ENCODE peak calls at places on chromosomes 2 and 18, in five cellular contexts. N is WERI-Rb-1; L is CD4-positive, alpha-beta T cell; W is left lung; Y is lung. B is an unnamed sample.

GRCh38 chr2:3805120-3805519 is 101.7 kb downstream of the DCDC2C start:
- DNase-seq in W (no peak), N (peak), Y (no peak), L (no peak), B (no peak)

GRCh38 chr2:57821085-57821484 is 225.5 kb upstream of the VRK2 start:
- DNase-seq in L (no peak), Y (no peak), W (no peak), N (no peak), B (no peak)

GRCh38 chr2:173644146-173644545 is 289.5 kb downstream of the CDCA7 start:
- DNase-seq in L (no peak), Y (no peak), N (no peak), W (no peak), B (no peak)

GRCh38 chr2:236856856-236857616 is 228.7 kb upstream of the COPS8 start:
- DNase-seq in N (no peak), Y (no peak), W (no peak), L (no peak), B (no peak)

GRCh38 chr18:35029103-35029502 is 12.1 kb upstream of the MAPRE2 start:
- DNase-seq in Y (no peak), W (no peak), N (no peak), L (no peak), B (no peak)

GRCh38 chr2:169734172-169734847 is 678 bp downstream of the KLHL23 start:
- DNase-seq in W (no peak), L (no peak), N (peak), Y (no peak), B (no peak)

GRCh38 chr18:36811430-36811829 is 17.4 kb downstream of the TPGS2 start:
- DNase-seq in L (no peak), W (no peak), N (no peak), Y (no peak), B (no peak)

GRCh38 chr2:165617720-165618119 is 148.2 kb downstream of the CSRNP3 start:
- DNase-seq in Y (no peak), N (no peak), W (no peak), L (no peak), B (no peak)

GRCh38 chr2:144477943-144478283 is 42.0 kb downstream of the ZEB2 start:
- DNase-seq in Y (no peak), L (no peak), W (no peak), N (no peak), B (no peak)

GRCh38 chr2:119225084-119225864 is 1.6 kb downstream of the STEAP3 start:
- DNase-seq in W (peak), Y (no peak), N (peak), L (no peak), B (no peak)

GRCh38 chr2:134181219-134181618 is 72.7 kb upstream of the MGAT5 start:
- DNase-seq in L (peak), N (no peak), W (no peak), Y (no peak), B (no peak)

GRCh38 chr2:149825473-149825872 is 237.9 kb upstream of the MMADHC start:
- DNase-seq in W (no peak), N (no peak), L (no peak), Y (no peak), B (no peak)

GRCh38 chr2:157327621-157328102 is 2.0 kb upstream of the ERMN start:
- DNase-seq in N (peak), W (peak), L (peak), Y (peak), B (peak)

GRCh38 chr18:66560092-66560491 is 43.8 kb downstream of the CDH19 start:
- DNase-seq in W (no peak), L (no peak), N (no peak), Y (no peak), B (no peak)

GRCh38 chr18:55301836-55302235 is 286.2 kb downstream of the TCF4 start:
- DNase-seq in W (no peak), Y (no peak), N (no peak), L (no peak), B (no peak)

GRCh38 chr2:211498551-211499205 is 942.3 kb downstream of the CPS1 start:
- DNase-seq in N (no peak), Y (no peak), L (no peak), W (no peak), B (no peak)

GRCh38 chr18:10201226-10201625 is 253.2 kb upstream of the APCDD1 start:
- DNase-seq in W (no peak), N (no peak), Y (no peak), L (no peak), B (no peak)

GRCh38 chr2:100119235-100119634 is 23.2 kb downstream of the AFF3 start:
- DNase-seq in N (peak), Y (no peak), L (no peak), W (no peak), B (no peak)

GRCh38 chr18:60157810-60158209 is 214.8 kb downstream of the MC4R start:
- DNase-seq in N (no peak), Y (no peak), W (no peak), L (no peak), B (no peak)

GRCh38 chr2:236535024-236535423 is 34.6 kb upstream of the ACKR3 start:
- DNase-seq in W (no peak), Y (no peak), L (no peak), N (no peak), B (no peak)

GRCh38 chr2:109376115-109376514 is 237.7 kb downstream of the SEPTIN10 start:
- DNase-seq in L (no peak), N (no peak), W (no peak), Y (no peak), B (peak)

GRCh38 chr2:72293620-72294019 is 146.0 kb upstream of the CYP26B1 start:
- DNase-seq in L (no peak), N (no peak), Y (no peak), W (no peak), B (no peak)

GRCh38 chr2:187964742-187965141 is 326.9 kb upstream of the GULP1 start:
- DNase-seq in L (no peak), Y (no peak), N (no peak), W (no peak), B (no peak)

GRCh38 chr2:164561991-164562390 is 59.3 kb downstream of the GRB14 start:
- DNase-seq in N (no peak), W (no peak), Y (no peak), L (no peak), B (no peak)

GRCh38 chr2:38394903-38395341 is 17.8 kb upstream of the ATL2 start:
- DNase-seq in Y (no peak), W (no peak), N (no peak), L (no peak), B (no peak)

GRCh38 chr2:13652531-13653313 is 936.0 kb downstream of the TRIB2 start:
- DNase-seq in L (no peak), Y (no peak), W (no peak), N (no peak), B (no peak)

GRCh38 chr18:79554945-79555645 is 124.5 kb upstream of the CTDP1 start:
- DNase-seq in W (peak), N (no peak), L (no peak), Y (no peak), B (no peak)

GRCh38 chr2:218780026-218780425 is 1.9 kb upstream of the CYP27A1 start:
- DNase-seq in Y (no peak), L (no peak), N (no peak), W (no peak), B (no peak)

GRCh38 chr2:120661551-120661950 is 74.1 kb upstream of the GLI2 start:
- DNase-seq in N (no peak), Y (no peak), L (no peak), W (no peak), B (no peak)

GRCh38 chr2:20781656-20782265 is 41.1 kb downstream of the LDAH start:
- DNase-seq in W (no peak), N (peak), Y (no peak), L (no peak), B (no peak)

GRCh38 chr2:37623971-37624897 is 47.2 kb downstream of the CDC42EP3 start:
- DNase-seq in Y (no peak), N (no peak), W (no peak), L (no peak), B (no peak)

GRCh38 chr2:8862230-8862629 is 24.8 kb upstream of the KIDINS220 start:
- DNase-seq in W (no peak), N (no peak), L (no peak), Y (peak), B (no peak)

GRCh38 chr18:54717673-54718435 is 110.4 kb upstream of the RAB27B start:
- DNase-seq in W (no peak), N (no peak), Y (no peak), L (peak), B (no peak)

GRCh38 chr18:2856499-2856898 is 9.7 kb downstream of the EMILIN2 start:
- DNase-seq in L (no peak), N (no peak), Y (no peak), W (no peak), B (no peak)

GRCh38 chr2:104790901-104791495 is 62.9 kb upstream of the POU3F3 start:
- DNase-seq in Y (no peak), N (no peak), W (no peak), L (no peak), B (no peak)

GRCh38 chr18:30970201-30970816 is 72.2 kb downstream of the DSC3 start:
- DNase-seq in Y (no peak), W (no peak), N (no peak), L (no peak), B (no peak)

GRCh38 chr2:45301307-45302010 is 292.2 kb upstream of the SIX2 start:
- DNase-seq in Y (no peak), L (no peak), N (no peak), W (no peak), B (no peak)

GRCh38 chr2:241522477-241522876 is 14.1 kb upstream of the STK25 start:
- DNase-seq in N (no peak), W (no peak), Y (no peak), L (no peak), B (no peak)

GRCh38 chr18:2625217-2625616 is 30.3 kb upstream of the SMCHD1 start:
- DNase-seq in N (no peak), L (no peak), W (no peak), Y (no peak), B (no peak)

GRCh38 chr2:222993920-222994650 is 57.9 kb upstream of the KCNE4 start:
- DNase-seq in W (peak), Y (peak), N (no peak), L (no peak), B (peak)

GRCh38 chr2:137969876-137970275 is 5.6 kb downstream of the HNMT start:
- DNase-seq in L (no peak), Y (no peak), N (no peak), W (no peak), B (no peak)
- H3K27ac ChIP-seq in L (no peak), Y (no peak), N (no peak), W (peak), B (peak)

DNA sequence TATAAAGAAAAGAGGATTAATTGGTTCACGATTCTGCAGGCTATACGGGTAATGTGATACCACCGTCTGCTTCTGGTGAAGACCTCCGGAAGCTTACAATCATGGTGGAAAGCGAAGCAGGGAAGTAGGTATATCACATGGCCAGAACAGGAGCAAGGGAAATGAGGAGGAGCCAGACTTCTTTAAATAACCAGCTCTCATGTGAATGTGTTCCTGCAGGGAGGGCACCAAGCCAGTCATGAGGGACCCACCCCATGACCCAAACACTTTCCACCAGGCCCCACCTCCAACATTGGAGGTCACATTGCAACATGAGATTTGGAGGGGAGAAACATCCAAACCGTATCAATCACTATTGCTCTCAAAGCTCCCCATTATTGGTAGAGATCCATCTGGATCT is 61.8 kb downstream of the EFEMP1 start:
- DNase-seq in L (no peak), Y (no peak), W (no peak), N (no peak), B (no peak)
- H3K27ac ChIP-seq in L (no peak), Y (no peak), W (peak), N (no peak), B (peak)

GRCh38 chr2:235024191-235024611 is 72.4 kb downstream of the SH3BP4 start:
- DNase-seq in W (no peak), N (no peak), L (no peak), Y (no peak), B (no peak)
- H3K27ac ChIP-seq in W (no peak), N (no peak), L (no peak), Y (no peak), B (no peak)

GRCh38 chr2:85748948-85749875 is 4.6 kb upstream of the ATOH8 start:
- DNase-seq in L (no peak), W (no peak), N (no peak), Y (no peak), B (no peak)
- H3K27ac ChIP-seq in L (no peak), W (no peak), N (no peak), Y (peak), B (no peak)

GRCh38 chr2:113185643-113186315 is 12.0 kb downstream of the PSD4 start:
- DNase-seq in W (peak), L (no peak), Y (peak), N (no peak), B (no peak)
- H3K27ac ChIP-seq in W (peak), L (peak), Y (no peak), N (no peak), B (no peak)

GRCh38 chr2:18804540-18804939 is 215.2 kb upstream of the NT5C1B start:
- DNase-seq in W (no peak), Y (no peak), N (no peak), L (no peak), B (no peak)

GRCh38 chr2:18799397-18799796 is 210.0 kb upstream of the NT5C1B start:
- DNase-seq in N (no peak), Y (no peak), W (no peak), L (no peak), B (no peak)

GRCh38 chr2:18803141-18803540 is 213.8 kb upstream of the NT5C1B start:
- DNase-seq in W (no peak), L (no peak), N (no peak), Y (no peak), B (no peak)

GRCh38 chr2:18795881-18796280 is 206.5 kb upstream of the NT5C1B start:
- DNase-seq in Y (no peak), N (no peak), L (no peak), W (no peak), B (no peak)

DNA sequence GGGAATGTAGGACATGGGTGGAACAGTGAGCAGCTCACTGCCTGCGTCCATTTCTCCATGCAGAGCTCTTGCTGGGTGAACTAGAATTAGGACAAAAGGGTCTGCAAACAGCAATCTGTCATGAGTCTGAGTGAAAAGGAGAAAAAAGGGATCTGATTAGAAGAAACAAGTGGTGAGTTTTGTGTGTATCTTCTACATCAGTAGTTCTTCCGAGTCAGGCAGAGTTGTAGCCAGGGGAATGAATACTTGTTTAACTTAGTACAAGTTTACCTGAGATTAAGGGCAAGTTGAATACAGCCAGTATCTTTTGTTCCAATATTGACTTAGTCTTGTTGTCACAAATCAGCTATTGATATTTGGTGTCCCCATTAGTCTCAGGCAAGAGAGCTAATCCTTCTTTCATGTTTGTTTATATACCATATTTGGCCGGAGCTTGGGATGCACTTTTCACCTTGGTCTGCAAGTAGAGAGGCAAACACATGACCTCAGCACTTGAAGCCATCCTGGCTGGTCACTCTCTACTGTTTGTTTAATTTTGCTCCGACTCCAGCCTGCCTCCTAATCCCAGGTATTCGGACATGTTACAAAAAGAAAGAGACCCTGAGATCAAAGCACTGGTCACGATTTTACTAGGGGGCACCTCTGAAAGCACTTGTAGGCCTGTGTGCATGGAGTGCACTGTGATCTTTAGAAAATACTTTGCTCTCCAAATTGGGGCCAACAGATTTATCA is 211.0 kb upstream of the NT5C1B start:
- DNase-seq in Y (no peak), W (no peak), L (no peak), N (no peak), B (no peak)
- H3K27ac ChIP-seq in Y (no peak), W (no peak), L (no peak), N (no peak), B (no peak)

DNA sequence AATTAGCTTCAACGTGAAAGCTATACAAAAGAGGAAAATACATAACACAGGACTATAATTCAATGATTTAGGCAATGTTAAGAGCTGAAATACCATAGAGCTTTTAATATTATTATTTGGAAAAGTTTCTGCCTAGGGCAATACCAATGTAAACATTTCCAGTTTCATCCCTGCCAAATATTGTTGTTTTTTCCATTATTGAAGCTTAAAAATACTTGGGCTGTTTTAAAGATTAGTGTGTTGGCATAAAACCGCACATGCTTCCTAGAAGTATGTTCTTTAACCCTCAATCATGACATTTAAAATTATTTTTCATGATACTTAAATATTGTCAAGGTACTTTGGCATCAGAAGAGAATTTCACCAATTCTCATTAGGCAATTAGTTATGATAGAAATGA is 18.7 kb upstream of the PDE1A start:
- DNase-seq in W (no peak), Y (no peak), N (no peak), L (no peak), B (no peak)
- H3K27ac ChIP-seq in W (no peak), Y (no peak), N (no peak), L (no peak), B (no peak)

DNA sequence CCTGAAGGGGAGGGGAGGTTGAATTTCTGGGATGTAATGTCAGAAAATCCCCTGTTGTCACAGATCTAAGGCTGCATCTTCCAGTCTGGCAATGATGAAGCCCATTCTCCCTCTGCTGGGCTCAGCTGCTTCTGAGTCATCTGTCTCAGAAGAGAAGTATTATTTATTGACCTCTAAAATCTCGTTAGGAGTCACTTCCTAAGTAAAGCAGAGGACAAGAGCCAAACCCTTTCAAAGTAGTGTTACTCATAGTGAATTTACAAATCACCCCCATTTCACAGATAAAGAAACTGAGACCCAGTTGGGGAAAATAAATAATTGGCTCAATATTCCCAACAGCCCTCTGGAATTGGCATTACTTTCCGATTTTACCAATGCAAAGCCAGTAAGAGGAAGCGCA is 167.3 kb upstream of the SKOR2 start:
- DNase-seq in N (no peak), L (no peak), W (no peak), Y (no peak), B (no peak)
- H3K27ac ChIP-seq in N (no peak), L (no peak), W (no peak), Y (no peak), B (no peak)

GRCh38 chr2:110919738-110920137 is 187.4 kb downstream of the ACOXL start:
- DNase-seq in L (no peak), W (no peak), Y (no peak), N (no peak), B (no peak)
- H3K27ac ChIP-seq in L (no peak), W (no peak), Y (no peak), N (no peak), B (no peak)